ENCODE peak calls at places on chromosomes 4 and X, in six cellular contexts. S, W, X, R, H and A are unnamed samples.

GRCh38 chrX:47467106-47467505 is 15.9 kb downstream of the ZNF41 start:
- DNase-seq in S (no peak), W (no peak), X (no peak), R (no peak), H (peak), A (no peak)

GRCh38 chr4:108902769-108903168 is 139.9 kb upstream of the ETNPPL start:
- DNase-seq in S (no peak), W (no peak), X (no peak), R (no peak), H (no peak), A (no peak)

GRCh38 chrX:15334561-15334960 is 762 bp downstream of the PIGA start:
- DNase-seq in S (no peak), W (no peak), X (peak), R (no peak), H (peak), A (peak)

GRCh38 chr4:180542445-180543100 is 1700.6 kb upstream of the TENM3 start:
- DNase-seq in S (no peak), W (no peak), X (peak), R (no peak), H (no peak), A (peak)

GRCh38 chrX:153455571-153455970 is 9.7 kb upstream of the TREX2 start:
- DNase-seq in S (no peak), W (no peak), X (no peak), R (no peak), H (no peak), A (no peak)

GRCh38 chr4:6437682-6438264 is 34.6 kb downstream of the PPP2R2C start:
- DNase-seq in S (no peak), W (no peak), X (no peak), R (no peak), H (no peak), A (no peak)

GRCh38 chr4:87144346-87144745 is 76.1 kb downstream of the KLHL8 start:
- DNase-seq in S (no peak), W (no peak), X (no peak), R (no peak), H (no peak), A (no peak)

GRCh38 chrX:15530318-15530717 is 29.7 kb downstream of the BMX start:
- DNase-seq in S (no peak), W (no peak), X (no peak), R (no peak), H (no peak), A (no peak)

GRCh38 chr4:157128395-157128794 is 52.4 kb downstream of the GLRB start:
- DNase-seq in S (no peak), W (no peak), X (peak), R (no peak), H (no peak), A (peak)

GRCh38 chr4:7708981-7709380 is 230.7 kb downstream of the AFAP1 start:
- DNase-seq in S (no peak), W (no peak), X (no peak), R (no peak), H (no peak), A (no peak)

GRCh38 chr4:183153190-183153916 is 54.3 kb downstream of the WWC2 start:
- DNase-seq in S (no peak), W (no peak), X (no peak), R (no peak), H (peak), A (no peak)

GRCh38 chr4:68693325-68694075 is 23.0 kb upstream of the UGT2B15 start:
- DNase-seq in S (no peak), W (no peak), X (no peak), R (no peak), H (no peak), A (no peak)

GRCh38 chr4:139890810-139891209 is 225.2 kb downstream of the MGST2 start:
- DNase-seq in S (no peak), W (no peak), X (peak), R (no peak), H (peak), A (peak)

GRCh38 chr4:76545161-76545884 is 110.3 kb downstream of the SHROOM3 start:
- DNase-seq in S (no peak), W (no peak), X (peak), R (no peak), H (no peak), A (peak)

GRCh38 chr4:153449338-153449737 is 16.8 kb upstream of the TMEM131L start:
- DNase-seq in S (no peak), W (no peak), X (no peak), R (no peak), H (no peak), A (no peak)

GRCh38 chr4:24824720-24825119 is 29.3 kb downstream of the SOD3 start:
- DNase-seq in S (no peak), W (no peak), X (no peak), R (no peak), H (peak), A (no peak)

GRCh38 chr4:146207410-146207809 is 6.9 kb upstream of the REELD1 start:
- DNase-seq in S (no peak), W (no peak), X (no peak), R (no peak), H (no peak), A (no peak)

GRCh38 chr4:184112006-184112550 is 105.6 kb downstream of the ENPP6 start:
- DNase-seq in S (no peak), W (no peak), X (no peak), R (no peak), H (no peak), A (no peak)

GRCh38 chr4:152972821-152973613 is 36.9 kb downstream of the FHDC1 start:
- DNase-seq in S (no peak), W (no peak), X (peak), R (peak), H (peak), A (peak)

GRCh38 chr4:42673084-42673429 is 16.2 kb upstream of the ATP8A1 start:
- DNase-seq in S (no peak), W (no peak), X (no peak), R (no peak), H (peak), A (peak)

GRCh38 chrX:134026732-134027311 is 41.4 kb upstream of the GPC3 start:
- DNase-seq in S (peak), W (peak), X (peak), R (peak), H (peak), A (peak)

GRCh38 chrX:153688900-153689590 is 1.3 kb downstream of the SLC6A8 start:
- DNase-seq in S (no peak), W (no peak), X (peak), R (no peak), H (no peak), A (no peak)

DNA sequence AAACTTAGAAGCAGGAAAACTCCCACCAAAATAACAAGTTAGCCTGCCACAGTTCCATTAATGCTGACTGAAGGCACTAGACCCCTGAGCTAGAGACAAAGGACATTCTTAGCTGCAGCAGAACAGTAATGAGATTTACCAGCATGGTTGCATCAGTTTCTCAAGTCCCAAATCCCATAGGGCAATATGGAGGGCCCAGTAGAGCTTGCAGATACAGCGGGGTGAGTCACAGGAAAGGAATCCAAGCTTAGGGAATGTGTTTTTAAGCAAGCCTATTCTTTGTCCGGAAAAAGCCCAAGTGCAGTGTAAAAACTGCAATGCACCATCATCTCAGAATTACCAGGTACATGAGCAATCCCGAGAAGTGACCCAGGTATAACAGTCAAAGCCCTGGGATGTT is 51.3 kb upstream of the EXOC1L start:
- DNase-seq in S (peak), W (no peak), X (peak), R (peak), H (peak), A (peak)
- H4K8ac ChIP-seq in S (no peak), W (no peak), X (no peak), R (no peak), H (no peak), A (peak)

GRCh38 chr4:172708184-172708583 is 460.4 kb upstream of the GALNT7 start:
- DNase-seq in S (no peak), W (no peak), X (no peak), R (peak), H (no peak), A (no peak)

GRCh38 chr4:172709376-172709775 is 459.2 kb upstream of the GALNT7 start:
- DNase-seq in S (peak), W (no peak), X (no peak), R (peak), H (no peak), A (no peak)

GRCh38 chr4:172707622-172708021 is 461.0 kb upstream of the GALNT7 start:
- DNase-seq in S (no peak), W (no peak), X (no peak), R (no peak), H (no peak), A (no peak)

GRCh38 chr4:172706000-172706399 is 462.6 kb upstream of the GALNT7 start:
- DNase-seq in S (no peak), W (no peak), X (no peak), R (no peak), H (no peak), A (no peak)

GRCh38 chr4:172705565-172705964 is 463.0 kb upstream of the GALNT7 start:
- DNase-seq in S (no peak), W (no peak), X (no peak), R (no peak), H (no peak), A (no peak)
- H4K91ac ChIP-seq in S (no peak), W (no peak), X (no peak), R (no peak), H (no peak), A (no peak)

GRCh38 chr4:52052475-52052780 is 1.3 kb downstream of the SPATA18 start:
- DNase-seq in S (no peak), W (no peak), X (peak), R (no peak), H (no peak), A (peak)
- H3K27ac ChIP-seq in S (no peak), W (no peak), X (peak), R (no peak), H (no peak), A (no peak)

DNA sequence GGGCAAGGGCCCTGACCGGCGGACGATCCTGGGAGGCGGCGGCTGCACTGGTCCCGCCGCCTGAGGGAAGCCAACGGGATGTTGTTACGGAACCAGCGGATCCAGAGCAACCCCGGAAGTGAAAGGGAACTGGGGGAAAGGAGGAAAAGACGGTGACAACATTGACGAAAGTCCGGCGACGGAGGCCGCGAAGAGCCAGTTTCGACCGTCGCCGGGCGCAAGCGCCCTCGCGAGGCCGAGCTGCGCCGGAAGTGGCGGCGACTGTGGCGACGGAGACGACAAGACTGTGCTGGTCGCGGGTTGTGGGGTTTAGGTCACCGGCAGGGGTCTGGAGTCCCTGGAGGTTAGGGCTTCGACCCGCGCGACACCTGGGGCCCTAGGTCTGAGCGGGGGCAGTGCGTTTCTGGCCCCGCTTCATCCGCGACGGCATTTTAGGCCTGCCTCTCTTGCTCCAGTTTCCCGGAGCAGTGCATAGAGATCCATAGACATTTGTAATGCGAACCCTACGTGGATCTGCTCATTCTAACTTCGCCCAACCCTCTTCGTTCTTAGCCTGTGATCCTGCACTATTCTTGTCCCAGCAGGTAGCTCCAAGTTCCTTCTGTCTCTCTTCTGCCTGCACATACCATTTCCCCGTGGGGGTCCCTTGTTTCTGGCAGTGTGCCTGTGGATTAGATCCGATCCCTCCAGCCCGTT is at the start of gene BOD1L1:
- DNase-seq in S (peak), W (peak), X (peak), R (peak), H (peak), A (peak)
- H4K8ac ChIP-seq in S (peak), W (peak), X (peak), R (no peak), H (peak), A (peak)

DNA sequence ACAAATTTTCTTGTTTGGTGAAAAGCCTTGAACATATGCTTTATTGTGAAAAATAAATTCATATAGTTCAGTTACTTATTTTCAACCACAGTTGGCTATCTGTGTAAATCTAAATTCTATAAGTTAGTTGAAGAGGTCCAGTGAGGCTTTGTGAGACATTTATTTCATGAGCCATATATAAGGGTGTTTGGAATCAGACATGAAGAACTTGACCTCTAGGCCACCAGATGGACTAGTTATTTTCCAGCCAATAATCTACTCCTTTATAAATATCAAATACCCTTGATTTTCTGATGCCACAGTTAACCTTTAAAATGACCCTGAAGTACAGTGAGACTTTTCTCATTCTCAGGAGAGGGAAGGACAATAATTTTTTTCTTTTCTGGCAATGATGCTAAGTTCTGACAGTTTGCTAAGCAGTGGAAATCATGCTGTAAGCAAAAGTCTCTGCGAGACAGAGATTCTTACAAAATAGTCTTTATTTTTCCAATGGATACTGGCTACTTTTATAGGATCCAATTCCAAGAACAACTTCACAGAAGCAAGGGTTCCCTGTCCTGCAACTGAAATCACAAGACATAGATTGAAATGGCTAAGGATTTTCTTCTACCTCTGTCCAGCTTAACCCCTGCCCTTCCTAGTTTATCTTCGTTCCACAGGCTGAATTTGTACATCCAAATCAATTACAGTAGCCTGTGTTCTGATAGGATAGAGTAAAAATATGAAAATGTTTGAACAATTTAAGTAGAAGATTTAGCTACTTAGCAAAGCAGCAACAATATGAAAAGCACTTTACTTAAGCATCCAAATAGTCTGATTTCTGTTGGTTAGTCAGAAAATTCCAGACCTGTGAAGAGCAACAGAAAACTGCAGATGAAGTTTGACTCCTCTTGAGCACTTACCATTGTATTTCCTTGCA is 2.3 kb downstream of the ARSJ start:
- DNase-seq in S (no peak), W (no peak), X (peak), R (no peak), H (no peak), A (peak)
- H4K91ac ChIP-seq in S (no peak), W (no peak), X (peak), R (no peak), H (no peak), A (no peak)

GRCh38 chr4:40189997-40190396 is 6.8 kb upstream of the RHOH start:
- DNase-seq in S (no peak), W (no peak), X (peak), R (no peak), H (no peak), A (peak)

GRCh38 chr4:40187386-40187913 is 9.4 kb upstream of the RHOH start:
- DNase-seq in S (no peak), W (no peak), X (no peak), R (no peak), H (no peak), A (no peak)

GRCh38 chr4:40185830-40186664 is 10.8 kb upstream of the RHOH start:
- DNase-seq in S (no peak), W (peak), X (peak), R (no peak), H (no peak), A (no peak)

GRCh38 chr4:40183615-40184411 is 13.0 kb upstream of the RHOH start:
- DNase-seq in S (no peak), W (peak), X (no peak), R (no peak), H (no peak), A (no peak)

GRCh38 chr4:40186665-40187014 is 10.2 kb upstream of the RHOH start:
- DNase-seq in S (no peak), W (no peak), X (no peak), R (no peak), H (no peak), A (no peak)
- H3K27ac ChIP-seq in S (no peak), W (no peak), X (no peak), R (no peak), H (no peak), A (peak)